ENCODE peak calls at places on chromosomes 2 and 18, in ten cellular contexts. E, N, W, J, V, Z, G, S, B and I are unnamed samples.

GRCh38 chr2:177692828-177693269 is 300.3 kb downstream of the AGPS start:
- DNase-seq in E (no peak), N (no peak), W (no peak), J (no peak), V (peak; percentile 60), Z (no peak), G (no peak), S (peak; percentile 5), B (no peak), I (no peak)

GRCh38 chr2:143284087-143284675 is 155.0 kb downstream of the ARHGAP15 start:
- DNase-seq in E (no peak), N (no peak), W (peak; percentile 56), J (peak; percentile 36), V (peak; percentile 55), Z (no peak), G (no peak), S (peak; percentile 33), B (no peak), I (peak; percentile 6)

GRCh38 chr2:33577084-33577483 is 22.0 kb downstream of the FAM98A start:
- DNase-seq in E (no peak), N (no peak), W (no peak), J (no peak), V (no peak), Z (no peak), G (no peak), S (no peak), B (no peak), I (no peak)

GRCh38 chr18:2805970-2806943 is 40.5 kb upstream of the EMILIN2 start:
- DNase-seq in E (no peak), N (no peak), W (no peak), J (peak; percentile 67), V (no peak), Z (no peak), G (no peak), S (no peak), B (no peak), I (no peak)

GRCh38 chr2:45937990-45938389 is 286.5 kb downstream of the PRKCE start:
- DNase-seq in E (no peak), N (no peak), W (no peak), J (no peak), V (no peak), Z (no peak), G (no peak), S (no peak), B (no peak), I (no peak)

GRCh38 chr18:79616651-79617518 is 62.7 kb upstream of the CTDP1 start:
- DNase-seq in E (no peak), N (no peak), W (peak; percentile 34), J (peak; percentile 13), V (peak; percentile 49), Z (peak; percentile 3), G (no peak), S (no peak), B (no peak), I (no peak)

GRCh38 chr2:174682578-174683391 is 81.5 kb downstream of the CHRNA1 start:
- DNase-seq in E (no peak), N (peak; percentile 33), W (peak; percentile 71), J (peak; percentile 58), V (peak; percentile 78), Z (peak; percentile 75), G (peak; percentile 53), S (peak; percentile 47), B (peak; percentile 23), I (peak; percentile 45)

GRCh38 chr2:183919926-183920325 is 678.4 kb upstream of the ZNF804A start:
- DNase-seq in E (no peak), N (no peak), W (no peak), J (no peak), V (no peak), Z (no peak), G (no peak), S (no peak), B (no peak), I (no peak)

GRCh38 chr2:11874861-11875260 is 128.4 kb downstream of the LPIN1 start:
- DNase-seq in E (no peak), N (no peak), W (no peak), J (no peak), V (no peak), Z (no peak), G (no peak), S (no peak), B (no peak), I (no peak)

GRCh38 chr2:12502759-12503158 is 214.0 kb upstream of the TRIB2 start:
- DNase-seq in E (no peak), N (no peak), W (no peak), J (peak; percentile 47), V (no peak), Z (no peak), G (no peak), S (no peak), B (no peak), I (no peak)

GRCh38 chr2:12856934-12857660 is 140.4 kb downstream of the TRIB2 start:
- DNase-seq in E (no peak), N (no peak), W (peak; percentile 63), J (peak; percentile 83), V (no peak), Z (no peak), G (peak; percentile 56), S (peak; percentile 93), B (no peak), I (no peak)

GRCh38 chr18:3150274-3150673 is 69.5 kb downstream of the MYOM1 start:
- DNase-seq in E (no peak), N (no peak), W (no peak), J (no peak), V (peak; percentile 6), Z (no peak), G (no peak), S (no peak), B (no peak), I (no peak)

GRCh38 chr18:56891116-56891515 is 240.0 kb downstream of the WDR7 start:
- DNase-seq in E (no peak), N (no peak), W (no peak), J (no peak), V (no peak), Z (no peak), G (no peak), S (no peak), B (no peak), I (no peak)

GRCh38 chr2:5587726-5588125 is 104.5 kb upstream of the SOX11 start:
- DNase-seq in E (no peak), N (no peak), W (no peak), J (no peak), V (no peak), Z (no peak), G (no peak), S (no peak), B (no peak), I (no peak)